ENCODE peak calls at places on chromosome 15, in four cellular contexts. L, M, I and N are unnamed samples.

GRCh38 chr15:96416218-96416933 is 85.9 kb downstream of the NR2F2 start:
- DNase-seq in L (no peak), M (no peak), I (no peak), N (no peak)

GRCh38 chr15:80154336-80154735 is 1.5 kb downstream of the FAH start:
- DNase-seq in L (no peak), M (no peak), I (no peak), N (peak; percentile 35)

GRCh38 chr15:66842710-66843441 is 140.8 kb downstream of the SMAD6 start:
- DNase-seq in L (peak; percentile 91), M (no peak), I (peak; percentile 48), N (peak; percentile 81)

GRCh38 chr15:69403611-69404010 is 10.5 kb upstream of the KIF23 start:
- DNase-seq in L (no peak), M (no peak), I (peak; percentile 86), N (peak; percentile 93)

GRCh38 chr15:47203993-47204392 is 513.3 kb upstream of the SEMA6D start:
- DNase-seq in L (no peak), M (no peak), I (no peak), N (no peak)

GRCh38 chr15:89121414-89121813 is 33.2 kb downstream of the ABHD2 start:
- DNase-seq in L (no peak), M (no peak), I (no peak), N (peak; percentile 61)

GRCh38 chr15:28977377-28978010 is 91.7 kb downstream of the APBA2 start:
- DNase-seq in L (no peak), M (no peak), I (peak; percentile 96), N (peak; percentile 96)

GRCh38 chr15:73945109-73945508 is 18.8 kb downstream of the LOXL1 start:
- DNase-seq in L (no peak), M (no peak), I (no peak), N (no peak)

GRCh38 chr15:97978408-97979130 is 18.1 kb downstream of the ARRDC4 start:
- DNase-seq in L (no peak), M (no peak), I (no peak), N (peak; percentile 37)

GRCh38 chr15:38555686-38556334 is 8.8 kb downstream of the RASGRP1 start:
- DNase-seq in L (no peak), M (no peak), I (peak; percentile 20), N (peak; percentile 53)

GRCh38 chr15:86611392-86612040 is 531.8 kb downstream of the AGBL1 start:
- DNase-seq in L (no peak), M (no peak), I (no peak), N (no peak)

GRCh38 chr15:78929536-78930264 is 15.1 kb downstream of the CTSH start:
- DNase-seq in L (no peak), M (no peak), I (no peak), N (no peak)

GRCh38 chr15:94266789-94267188 is 35.4 kb downstream of the MCTP2 start:
- DNase-seq in L (no peak), M (no peak), I (no peak), N (no peak)

GRCh38 chr15:52407374-52407773 is 111.8 kb upstream of the MYO5C start:
- DNase-seq in L (no peak), M (no peak), I (no peak), N (no peak)

GRCh38 chr15:71449363-71449762 is 334.1 kb downstream of the THSD4 start:
- DNase-seq in L (no peak), M (no peak), I (no peak), N (no peak)

GRCh38 chr15:90478981-90479481 is 50.7 kb upstream of the CRTC3 start:
- DNase-seq in L (no peak), M (no peak), I (no peak), N (no peak)

GRCh38 chr15:91522609-91523332 is 330.7 kb upstream of the SLCO3A1 start:
- DNase-seq in L (no peak), M (peak; percentile 33), I (no peak), N (no peak)

GRCh38 chr15:31372635-31373091 is 46.0 kb downstream of the KLF13 start:
- DNase-seq in L (peak; percentile 90), M (no peak), I (peak; percentile 47), N (peak; percentile 87)

GRCh38 chr15:35078221-35078915 is 6.7 kb downstream of the NANOGP8 start:
- DNase-seq in L (no peak), M (peak; percentile 15), I (peak; percentile 5), N (peak; percentile 83)

GRCh38 chr15:55737373-55737772 is 5.6 kb downstream of the PRTG start:
- DNase-seq in L (no peak), M (no peak), I (peak; percentile 19), N (peak; percentile 34)

GRCh38 chr15:92921215-92922131 is 21.3 kb downstream of the CHD2 start:
- DNase-seq in L (no peak), M (no peak), I (no peak), N (peak; percentile 58)

GRCh38 chr15:70558406-70559222 is 204.7 kb downstream of the UACA start:
- DNase-seq in L (no peak), M (peak; percentile 4), I (no peak), N (no peak)

GRCh38 chr15:23422099-23422945 is 24.7 kb downstream of the GOLGA6L2 start:
- DNase-seq in L (peak; percentile 52), M (no peak), I (no peak), N (no peak)

GRCh38 chr15:65863106-65863505 is 6.2 kb upstream of the RAB11A start:
- DNase-seq in L (no peak), M (no peak), I (no peak), N (no peak)

GRCh38 chr15:77038312-77039216 is 32.3 kb downstream of the TSPAN3 start:
- DNase-seq in L (no peak), M (no peak), I (no peak), N (no peak)

GRCh38 chr15:99016680-99017321 is 9.2 kb upstream of the PGPEP1L start:
- DNase-seq in L (no peak), M (no peak), I (no peak), N (peak; percentile 22)

GRCh38 chr15:96428742-96429141 is 98.2 kb downstream of the NR2F2 start:
- DNase-seq in L (no peak), M (no peak), I (peak; percentile 93), N (peak; percentile 93)

GRCh38 chr15:57740048-57740447 is 33.5 kb downstream of the POLR2M start:
- DNase-seq in L (no peak), M (no peak), I (no peak), N (no peak)

GRCh38 chr15:101071651-101072050 is 152.5 kb downstream of the LRRK1 start:
- DNase-seq in L (peak; percentile 54), M (no peak), I (no peak), N (no peak)